ENCODE peak calls at places on chromosomes 7 and 10, in four cellular contexts. R is neuronal stem cell, S is GM23248, G is IMR-90. V is an unnamed sample.
A peak's percentile ranks its signal among the peaks of the same experiment; 100 is the strongest.

GRCh38 chr10:49177391-49178355 is 10.5 kb downstream of the TMEM273 start:
- DNase-seq in S (peak; percentile 97), R (no peak), G (peak; percentile 96), V (no peak)

GRCh38 chr7:123637878-123638277 is 17.8 kb upstream of the LMOD2 start:
- DNase-seq in R (no peak), G (no peak), S (no peak), V (no peak)

GRCh38 chr10:106987362-106987761 is 177.1 kb downstream of the SORCS1 start:
- DNase-seq in R (no peak), S (no peak), G (no peak), V (no peak)

GRCh38 chr10:122333037-122333436 is 41.5 kb upstream of the PLEKHA1 start:
- DNase-seq in G (no peak), S (peak; percentile 55), R (no peak), V (no peak)

GRCh38 chr10:27192284-27192683 is 37.1 kb downstream of the MASTL start:
- DNase-seq in G (peak; percentile 95), R (no peak), S (peak; percentile 96), V (no peak)

GRCh38 chr10:117431160-117431559 is 55.9 kb upstream of the PDZD8 start:
- DNase-seq in S (peak; percentile 87), R (no peak), G (no peak), V (peak; percentile 65)

GRCh38 chr10:63798599-63799498 is 277.6 kb downstream of the REEP3 start:
- DNase-seq in R (no peak), G (peak; percentile 78), S (peak; percentile 91), V (no peak)

GRCh38 chr7:73429622-73430505 is 3.7 kb upstream of the FZD9 start:
- DNase-seq in S (no peak), R (no peak), G (no peak), V (no peak)

GRCh38 chr7:110442386-110442837 is 648.5 kb upstream of the LRRN3 start:
- DNase-seq in R (peak; percentile 21), S (no peak), G (peak; percentile 37), V (peak; percentile 59)

GRCh38 chr7:94206295-94206694 is 188.4 kb upstream of the COL1A2 start:
- DNase-seq in R (no peak), G (no peak), S (peak; percentile 47), V (no peak)

GRCh38 chr10:12405342-12406320 is 56.3 kb downstream of the CAMK1D start:
- DNase-seq in S (no peak), R (no peak), G (peak; percentile 35), V (no peak)

GRCh38 chr7:24334012-24334411 is 50.0 kb downstream of the NPY start:
- DNase-seq in R (no peak), G (no peak), S (no peak), V (no peak)

GRCh38 chr7:114419441-114420107 is 5.0 kb downstream of the FOXP2 start:
- DNase-seq in S (peak; percentile 8), G (peak; percentile 81), R (no peak), V (no peak)

DNA sequence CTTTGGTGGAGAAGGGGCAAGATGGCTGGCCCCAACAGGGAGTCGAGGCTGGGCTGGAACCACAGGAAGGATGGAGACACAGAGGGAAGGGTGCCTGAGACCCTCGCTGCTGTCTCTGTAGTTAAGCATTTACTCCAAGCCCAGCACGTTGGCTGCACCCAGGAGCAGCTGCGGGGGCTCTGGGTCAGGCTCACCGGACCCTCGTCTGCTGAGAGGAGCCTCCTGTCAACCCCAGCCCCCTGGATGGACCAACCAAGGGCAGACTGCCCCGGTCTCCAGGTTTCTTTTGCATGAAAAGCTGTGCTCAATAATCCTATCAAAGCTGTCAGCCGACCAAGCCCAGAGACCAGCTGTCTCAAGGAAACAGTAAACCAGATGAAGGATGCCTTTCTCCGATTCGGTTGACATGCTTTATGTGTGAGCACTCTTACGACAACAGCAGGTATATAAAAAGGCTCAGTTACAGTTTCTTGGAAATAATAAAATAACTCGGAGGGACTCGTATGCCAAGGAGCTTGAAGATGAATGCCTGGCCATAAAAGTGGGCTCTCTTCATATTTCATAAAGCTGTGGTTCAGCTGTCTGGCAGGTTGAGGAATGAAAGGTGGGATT is 71.6 kb upstream of the BAIAP2L1 start:
- DNase-seq in G (no peak), S (no peak), R (no peak), V (no peak)
- H2AFZ ChIP-seq in G (no peak overlapping the region), S (no peak overlapping the region), R (no peak overlapping the region), V (no peak overlapping the region)

GRCh38 chr7:112071856-112072255 is 134.3 kb downstream of the DOCK4 start:
- DNase-seq in S (peak; percentile 13), G (peak; percentile 12), R (no peak), V (no peak)
- H3K9ac ChIP-seq in S (no peak overlapping the region), G (no peak overlapping the region), R (no peak overlapping the region), V (no peak overlapping the region)

GRCh38 chr10:123378302-123378701 is 224.1 kb downstream of the BUB3 start:
- DNase-seq in G (no peak), S (no peak), R (no peak), V (no peak)
- H2AFZ ChIP-seq in G (no peak overlapping the region), S (no peak overlapping the region), R (no peak overlapping the region), V (no peak overlapping the region)

GRCh38 chr10:89332092-89332633 is 4.4 kb downstream of the IFIT3 start:
- DNase-seq in G (peak; percentile 78), R (no peak), S (peak; percentile 75), V (peak; percentile 58)
- H3K9ac ChIP-seq in G (peak overlapping the region; percentile 40), R (no peak overlapping the region), S (peak overlapping the region; percentile 81), V (peak overlapping the region; percentile 38)